ENCODE peak calls at places on chromosomes 4 and X, in four cellular contexts. One of them, this sample, is unnamed.

GRCh38 chr4:70892086-70892769 is 9.9 kb upstream of the MOB1B start:
- DNase-seq in WTC11: no peak
- DNase-seq in K562: no peak
- DNase-seq in GM12878: no peak
- DNase-seq in this sample: no peak

GRCh38 chrX:19649227-19650009 is 134.1 kb upstream of the MAP3K15 start:
- DNase-seq in WTC11: no peak
- DNase-seq in K562: no peak
- DNase-seq in GM12878: no peak
- DNase-seq in this sample: no peak

GRCh38 chrX:24148535-24149345 is 789 bp upstream of the ZFX start:
- DNase-seq in GM12878: no peak
- DNase-seq in K562: no peak
- DNase-seq in WTC11: peak; percentile 10
- DNase-seq in this sample: peak; percentile 66

GRCh38 chrX:139844163-139844562 is 88.7 kb downstream of the ATP11C start:
- DNase-seq in K562: no peak
- DNase-seq in WTC11: no peak
- DNase-seq in GM12878: no peak
- DNase-seq in this sample: no peak

GRCh38 chrX:56795309-56795868 is 66.3 kb downstream of the NBDY start:
- DNase-seq in GM12878: no peak
- DNase-seq in WTC11: no peak
- DNase-seq in K562: no peak
- DNase-seq in this sample: peak; percentile 0

GRCh38 chr4:139450586-139450985 is 3.3 kb upstream of the RAB33B start:
- DNase-seq in GM12878: no peak
- DNase-seq in K562: no peak
- DNase-seq in WTC11: no peak
- DNase-seq in this sample: no peak

GRCh38 chr4:3434891-3435683 is 6.7 kb upstream of the HGFAC start:
- DNase-seq in WTC11: peak; percentile 36
- DNase-seq in K562: peak; percentile 34
- DNase-seq in GM12878: no peak
- DNase-seq in this sample: no peak

GRCh38 chr4:81030061-81030616 is 369 bp upstream of the BMP3 start:
- DNase-seq in K562: no peak
- DNase-seq in GM12878: no peak
- DNase-seq in WTC11: peak; percentile 36
- DNase-seq in this sample: no peak

GRCh38 chrX:87392369-87392768 is 125.2 kb upstream of the KLHL4 start:
- DNase-seq in WTC11: no peak
- DNase-seq in GM12878: no peak
- DNase-seq in K562: no peak
- DNase-seq in this sample: no peak

GRCh38 chr4:16204505-16204904 is 21.8 kb downstream of the TAPT1 start:
- DNase-seq in GM12878: no peak
- DNase-seq in K562: no peak
- DNase-seq in WTC11: no peak
- DNase-seq in this sample: no peak

GRCh38 chrX:50920132-50920531 is 9.6 kb downstream of the BMP15 start:
- DNase-seq in GM12878: no peak
- DNase-seq in K562: no peak
- DNase-seq in WTC11: no peak
- DNase-seq in this sample: no peak

GRCh38 chr4:150123982-150124670 is 45.9 kb downstream of the DCLK2 start:
- DNase-seq in GM12878: no peak
- DNase-seq in K562: no peak
- DNase-seq in WTC11: no peak
- DNase-seq in this sample: no peak

GRCh38 chr4:1368421-1369090 is 21.5 kb downstream of the UVSSA start:
- DNase-seq in GM12878: no peak
- DNase-seq in K562: no peak
- DNase-seq in WTC11: peak; percentile 53
- DNase-seq in this sample: peak; percentile 32

GRCh38 chr4:123417813-123418212 is 21.2 kb downstream of the SPRY1 start:
- DNase-seq in GM12878: no peak
- DNase-seq in K562: no peak
- DNase-seq in WTC11: no peak
- DNase-seq in this sample: no peak

GRCh38 chr4:26132858-26133257 is 188.0 kb upstream of the RBPJ start:
- DNase-seq in K562: no peak
- DNase-seq in GM12878: no peak
- DNase-seq in WTC11: peak; percentile 38
- DNase-seq in this sample: no peak

GRCh38 chr4:142548491-142548890 is 297.6 kb downstream of the INPP4B start:
- DNase-seq in K562: no peak
- DNase-seq in WTC11: no peak
- DNase-seq in GM12878: no peak
- DNase-seq in this sample: no peak

GRCh38 chrX:6184900-6185515 is 43.7 kb downstream of the NLGN4X start:
- DNase-seq in WTC11: no peak
- DNase-seq in GM12878: no peak
- DNase-seq in K562: no peak
- DNase-seq in this sample: no peak

GRCh38 chrX:39883664-39884063 is 214.1 kb downstream of the BCOR start:
- DNase-seq in GM12878: no peak
- DNase-seq in K562: no peak
- DNase-seq in WTC11: no peak
- DNase-seq in this sample: no peak

GRCh38 chrX:153644356-153645125 is 2.5 kb upstream of the DUSP9 start:
- DNase-seq in GM12878: no peak
- DNase-seq in K562: no peak
- DNase-seq in WTC11: peak; percentile 47
- DNase-seq in this sample: peak; percentile 69

GRCh38 chr4:161817822-161818412 is 345.9 kb downstream of the FSTL5 start:
- DNase-seq in K562: no peak
- DNase-seq in WTC11: no peak
- DNase-seq in GM12878: no peak
- DNase-seq in this sample: no peak

GRCh38 chrX:53321943-53322497 is 40.6 kb upstream of the IQSEC2 start:
- DNase-seq in GM12878: no peak
- DNase-seq in K562: no peak
- DNase-seq in WTC11: no peak
- DNase-seq in this sample: no peak

GRCh38 chr4:52853351-52853750 is 8.8 kb upstream of the RASL11B start:
- DNase-seq in GM12878: no peak
- DNase-seq in WTC11: no peak
- DNase-seq in K562: no peak
- DNase-seq in this sample: no peak

GRCh38 chr4:97624204-97624603 is 519.1 kb downstream of the STPG2 start:
- DNase-seq in K562: no peak
- DNase-seq in WTC11: no peak
- DNase-seq in GM12878: no peak
- DNase-seq in this sample: no peak

GRCh38 chr4:24999392-25000104 is 31.2 kb downstream of the LGI2 start:
- DNase-seq in GM12878: no peak
- DNase-seq in WTC11: no peak
- DNase-seq in K562: no peak
- DNase-seq in this sample: no peak

GRCh38 chr4:135464311-135464710 is 1262.7 kb upstream of the PABPC4L start:
- DNase-seq in K562: no peak
- DNase-seq in GM12878: no peak
- DNase-seq in WTC11: no peak
- DNase-seq in this sample: no peak

GRCh38 chrX:120660638-120661037 is 30.8 kb upstream of the C1GALT1C1 start:
- DNase-seq in WTC11: no peak
- DNase-seq in K562: no peak
- DNase-seq in GM12878: no peak
- DNase-seq in this sample: no peak

GRCh38 chr4:124061413-124061812 is 651.1 kb downstream of the ANKRD50 start:
- DNase-seq in K562: no peak
- DNase-seq in WTC11: no peak
- DNase-seq in GM12878: no peak
- DNase-seq in this sample: no peak

GRCh38 chrX:76517544-76517943 is 90.0 kb downstream of the MAGEE1 start:
- DNase-seq in GM12878: no peak
- DNase-seq in K562: no peak
- DNase-seq in WTC11: no peak
- DNase-seq in this sample: no peak

GRCh38 chrX:129748265-129748664 is 9.5 kb downstream of the XPNPEP2 start:
- DNase-seq in GM12878: no peak
- DNase-seq in K562: no peak
- DNase-seq in WTC11: no peak
- DNase-seq in this sample: no peak

GRCh38 chr4:19707876-19708275 is 543.8 kb upstream of the SLIT2 start:
- DNase-seq in K562: no peak
- DNase-seq in GM12878: no peak
- DNase-seq in WTC11: no peak
- DNase-seq in this sample: no peak

DNA sequence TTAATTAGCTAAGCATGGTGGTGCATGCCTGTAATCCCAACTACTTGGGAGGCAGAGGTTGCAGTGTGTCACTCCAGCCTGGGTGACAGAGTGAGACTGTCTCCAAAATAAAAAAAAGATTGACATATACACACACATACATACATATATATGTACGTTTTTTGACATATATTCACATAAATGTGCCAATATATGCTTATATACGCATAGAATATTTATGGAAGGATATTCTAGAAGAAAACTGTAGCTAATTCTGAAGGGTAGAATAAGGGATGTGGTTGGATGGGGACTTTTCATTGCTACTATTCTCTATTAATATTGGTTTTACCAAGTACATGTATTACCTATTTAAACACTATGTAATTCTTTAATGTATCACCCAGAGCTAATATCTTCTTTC is 19.7 kb downstream of the ZGRF1 start:
- DNase-seq in WTC11: no peak
- DNase-seq in GM12878: no peak
- DNase-seq in K562: no peak
- DNase-seq in this sample: no peak
- TF ChIP-seq USF1 in WTC11: no peak
- TF ChIP-seq USF1 in GM12878: no peak
- TF ChIP-seq USF1 in K562: no peak
- TF ChIP-seq USF1 in this sample: no peak

GRCh38 chr4:158823461-158823873 is 54.6 kb downstream of the FNIP2 start:
- DNase-seq in WTC11: no peak
- DNase-seq in GM12878: no peak
- DNase-seq in K562: no peak
- DNase-seq in this sample: no peak

GRCh38 chr4:158826057-158826456 is 57.2 kb downstream of the FNIP2 start:
- DNase-seq in K562: no peak
- DNase-seq in WTC11: no peak
- DNase-seq in GM12878: no peak
- DNase-seq in this sample: no peak

GRCh38 chr4:158825443-158826036 is 56.7 kb downstream of the FNIP2 start:
- DNase-seq in GM12878: no peak
- DNase-seq in K562: no peak
- DNase-seq in WTC11: no peak
- DNase-seq in this sample: no peak

GRCh38 chr4:158826882-158827281 is 58.1 kb downstream of the FNIP2 start:
- DNase-seq in K562: no peak
- DNase-seq in GM12878: no peak
- DNase-seq in WTC11: no peak
- DNase-seq in this sample: no peak

DNA sequence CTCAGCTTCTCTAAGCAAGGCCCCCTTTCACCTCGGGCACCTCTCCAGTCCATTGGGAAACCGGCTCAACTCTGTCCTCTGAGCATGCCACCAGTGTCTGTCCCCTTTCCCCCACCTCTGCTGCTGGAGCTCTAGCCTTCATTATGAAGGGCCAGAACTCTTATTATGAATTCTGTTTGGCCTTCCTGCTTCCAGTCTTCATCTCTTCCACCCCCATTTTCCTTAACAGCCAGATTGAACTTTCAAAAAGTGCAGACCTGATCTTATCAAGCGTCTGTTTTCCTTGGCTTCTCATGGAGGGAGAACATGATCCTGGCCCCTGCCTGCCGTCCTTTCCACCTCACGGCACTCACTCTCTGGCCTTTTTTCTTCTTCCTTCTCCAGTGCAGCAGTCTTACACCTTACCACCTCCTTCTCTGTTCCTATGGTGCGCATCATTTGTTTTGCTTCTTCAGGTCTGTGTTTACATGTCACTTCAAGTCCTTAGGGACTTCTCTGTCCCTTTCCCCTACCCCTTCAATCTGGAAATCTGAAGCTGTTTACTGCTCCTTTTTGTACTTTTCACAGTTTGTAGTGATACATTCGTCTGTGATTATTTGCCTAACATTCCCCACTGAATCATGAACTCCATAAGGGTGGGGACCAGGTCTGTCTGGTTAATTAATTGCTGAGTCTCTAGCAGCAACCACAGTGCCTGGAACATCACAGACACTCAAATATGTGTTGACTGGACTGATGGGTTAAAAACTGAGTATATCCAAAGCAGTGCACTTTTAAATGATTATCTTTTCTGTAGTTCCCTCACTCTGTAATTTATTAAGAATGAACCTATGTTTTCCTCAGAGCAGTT is 55.8 kb downstream of the FNIP2 start:
- DNase-seq in WTC11: no peak
- DNase-seq in K562: no peak
- DNase-seq in GM12878: no peak
- DNase-seq in this sample: peak; percentile 32
- TF ChIP-seq USF1 in WTC11: no peak
- TF ChIP-seq USF1 in K562: no peak
- TF ChIP-seq USF1 in GM12878: no peak
- TF ChIP-seq USF1 in this sample: no peak

DNA sequence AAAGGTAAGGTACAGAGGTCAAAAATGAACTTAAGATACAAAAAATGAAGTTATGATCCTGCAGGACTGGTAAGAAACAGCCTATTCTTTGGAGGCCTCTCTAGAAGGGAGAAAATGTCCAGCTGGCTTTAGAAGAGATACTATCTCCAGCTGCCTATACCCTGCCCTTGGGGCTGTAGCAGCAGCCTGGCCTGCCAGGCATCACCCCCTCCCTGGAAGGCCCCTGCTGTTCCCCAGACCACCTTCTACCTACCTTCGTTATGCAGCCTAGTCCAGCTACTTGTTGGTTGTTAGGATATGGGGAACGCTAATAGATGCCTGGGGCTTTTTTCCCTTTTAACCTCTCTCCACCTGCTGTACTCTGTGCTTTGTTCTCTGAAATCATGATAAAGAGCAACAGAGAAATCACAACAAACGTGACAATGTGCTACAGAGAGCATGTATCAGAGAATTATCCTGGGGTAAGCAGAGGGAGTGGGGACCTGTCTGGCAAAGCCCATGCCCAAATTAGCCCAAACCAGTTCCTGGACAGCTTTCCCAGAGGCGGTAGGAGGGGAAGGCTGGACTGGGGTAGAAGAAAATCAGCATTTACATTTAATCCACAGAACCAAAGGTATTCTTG is 34.5 kb downstream of the FRMD7 start:
- DNase-seq in WTC11: no peak
- DNase-seq in GM12878: no peak
- DNase-seq in K562: no peak
- DNase-seq in this sample: peak; percentile 56
- TF ChIP-seq USF1 in WTC11: no peak
- TF ChIP-seq USF1 in GM12878: no peak
- TF ChIP-seq USF1 in K562: no peak
- TF ChIP-seq USF1 in this sample: no peak

DNA sequence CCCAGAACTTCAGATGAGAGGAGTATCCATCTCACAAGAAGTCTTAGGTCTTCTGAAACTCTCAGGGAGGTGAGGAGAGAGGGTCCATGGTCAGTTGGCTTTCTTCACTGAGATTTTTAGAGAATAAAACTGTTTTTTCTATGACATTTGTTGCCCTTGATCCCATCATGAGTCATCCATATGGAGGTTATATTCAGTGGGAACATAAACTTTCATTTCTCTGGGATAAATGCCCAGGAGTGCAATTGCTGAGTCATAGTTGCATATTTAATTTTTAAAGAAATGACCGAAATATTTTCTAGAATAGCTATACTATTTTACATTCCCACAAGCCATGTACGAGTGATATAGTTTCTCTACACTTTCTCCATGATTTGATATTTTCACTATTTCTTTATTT is 67.1 kb downstream of the JADE3 start:
- DNase-seq in WTC11: no peak
- DNase-seq in K562: no peak
- DNase-seq in GM12878: no peak
- DNase-seq in this sample: no peak
- TF ChIP-seq USF1 in WTC11: no peak
- TF ChIP-seq USF1 in K562: no peak
- TF ChIP-seq USF1 in GM12878: no peak
- TF ChIP-seq USF1 in this sample: no peak

This sample was measured in SK-N-SH.